ENCODE peak calls at places on chromosome 4, in seven cellular contexts. One of them, this sample, is unnamed.

GRCh38 chr4:86357608-86358007 is 2.2 kb downstream of the MAPK10 start:
- DNase-seq in CD4-positive, alpha-beta memory T cell: no peak
- DNase-seq in body of pancreas: no peak
- DNase-seq in kidney: no peak
- DNase-seq in CD8-positive, alpha-beta T cell: no peak
- DNase-seq in heart right ventricle: no peak
- DNase-seq in choroid plexus epithelial cell: peak; percentile 9
- DNase-seq in this sample: no peak

GRCh38 chr4:108144451-108144850 is 24.3 kb downstream of the LEF1 start:
- DNase-seq in CD8-positive, alpha-beta T cell: peak; percentile 30
- DNase-seq in kidney: no peak
- DNase-seq in choroid plexus epithelial cell: no peak
- DNase-seq in body of pancreas: no peak
- DNase-seq in CD4-positive, alpha-beta memory T cell: peak; percentile 52
- DNase-seq in heart right ventricle: no peak
- DNase-seq in this sample: no peak

GRCh38 chr4:140686799-140687198 is 69.4 kb downstream of the TBC1D9 start:
- DNase-seq in kidney: no peak
- DNase-seq in choroid plexus epithelial cell: no peak
- DNase-seq in CD8-positive, alpha-beta T cell: no peak
- DNase-seq in heart right ventricle: no peak
- DNase-seq in body of pancreas: no peak
- DNase-seq in CD4-positive, alpha-beta memory T cell: no peak
- DNase-seq in this sample: no peak

GRCh38 chr4:54912155-54912554 is 213.2 kb downstream of the KDR start:
- DNase-seq in CD4-positive, alpha-beta memory T cell: no peak
- DNase-seq in heart right ventricle: no peak
- DNase-seq in body of pancreas: no peak
- DNase-seq in kidney: no peak
- DNase-seq in choroid plexus epithelial cell: no peak
- DNase-seq in CD8-positive, alpha-beta T cell: no peak
- DNase-seq in this sample: no peak

GRCh38 chr4:54954656-54955388 is 170.6 kb downstream of the KDR start:
- DNase-seq in CD8-positive, alpha-beta T cell: no peak
- DNase-seq in choroid plexus epithelial cell: no peak
- DNase-seq in body of pancreas: no peak
- DNase-seq in heart right ventricle: no peak
- DNase-seq in CD4-positive, alpha-beta memory T cell: no peak
- DNase-seq in kidney: no peak
- DNase-seq in this sample: no peak

GRCh38 chr4:82782626-82783025 is 16.0 kb downstream of the SCD5 start:
- DNase-seq in body of pancreas: no peak
- DNase-seq in heart right ventricle: no peak
- DNase-seq in CD4-positive, alpha-beta memory T cell: no peak
- DNase-seq in CD8-positive, alpha-beta T cell: no peak
- DNase-seq in kidney: no peak
- DNase-seq in choroid plexus epithelial cell: no peak
- DNase-seq in this sample: no peak

GRCh38 chr4:84394386-84394785 is 104.7 kb downstream of the NKX6-1 start:
- DNase-seq in kidney: no peak
- DNase-seq in heart right ventricle: no peak
- DNase-seq in CD4-positive, alpha-beta memory T cell: no peak
- DNase-seq in body of pancreas: no peak
- DNase-seq in choroid plexus epithelial cell: no peak
- DNase-seq in CD8-positive, alpha-beta T cell: no peak
- DNase-seq in this sample: no peak

GRCh38 chr4:35538807-35539206 is 705.5 kb downstream of the ARAP2 start:
- DNase-seq in CD8-positive, alpha-beta T cell: no peak
- DNase-seq in CD4-positive, alpha-beta memory T cell: no peak
- DNase-seq in kidney: no peak
- DNase-seq in heart right ventricle: no peak
- DNase-seq in choroid plexus epithelial cell: peak; percentile 1
- DNase-seq in body of pancreas: no peak
- DNase-seq in this sample: no peak

GRCh38 chr4:182189107-182189878 is 53.9 kb upstream of the TENM3 start:
- DNase-seq in kidney: no peak
- DNase-seq in CD4-positive, alpha-beta memory T cell: no peak
- DNase-seq in heart right ventricle: no peak
- DNase-seq in CD8-positive, alpha-beta T cell: no peak
- DNase-seq in body of pancreas: peak; percentile 5
- DNase-seq in choroid plexus epithelial cell: peak; percentile 68
- DNase-seq in this sample: no peak

GRCh38 chr4:140115140-140115539 is 38.8 kb downstream of the MAML3 start:
- DNase-seq in kidney: no peak
- DNase-seq in choroid plexus epithelial cell: no peak
- DNase-seq in CD4-positive, alpha-beta memory T cell: no peak
- DNase-seq in CD8-positive, alpha-beta T cell: no peak
- DNase-seq in heart right ventricle: no peak
- DNase-seq in body of pancreas: no peak
- DNase-seq in this sample: no peak

GRCh38 chr4:82688091-82688815 is 110.3 kb downstream of the SCD5 start:
- DNase-seq in choroid plexus epithelial cell: no peak
- DNase-seq in CD4-positive, alpha-beta memory T cell: no peak
- DNase-seq in body of pancreas: no peak
- DNase-seq in CD8-positive, alpha-beta T cell: no peak
- DNase-seq in heart right ventricle: no peak
- DNase-seq in kidney: no peak
- DNase-seq in this sample: no peak

GRCh38 chr4:16862688-16863087 is 35.8 kb downstream of the LDB2 start:
- DNase-seq in CD8-positive, alpha-beta T cell: no peak
- DNase-seq in kidney: peak; percentile 70
- DNase-seq in CD4-positive, alpha-beta memory T cell: no peak
- DNase-seq in heart right ventricle: no peak
- DNase-seq in body of pancreas: peak; percentile 21
- DNase-seq in choroid plexus epithelial cell: no peak
- DNase-seq in this sample: no peak

GRCh38 chr4:119030536-119030890 is 105.1 kb upstream of the MYOZ2 start:
- DNase-seq in CD8-positive, alpha-beta T cell: no peak
- DNase-seq in kidney: no peak
- DNase-seq in CD4-positive, alpha-beta memory T cell: no peak
- DNase-seq in body of pancreas: no peak
- DNase-seq in heart right ventricle: no peak
- DNase-seq in choroid plexus epithelial cell: no peak
- DNase-seq in this sample: no peak
- H3K4me3 ChIP-seq in CD8-positive, alpha-beta T cell: no peak overlapping the region
- H3K4me3 ChIP-seq in kidney: no peak overlapping the region
- H3K4me3 ChIP-seq in CD4-positive, alpha-beta memory T cell: no peak overlapping the region
- H3K4me3 ChIP-seq in body of pancreas: no peak overlapping the region
- H3K4me3 ChIP-seq in heart right ventricle: no peak overlapping the region
- H3K4me3 ChIP-seq in choroid plexus epithelial cell: no peak overlapping the region
- H3K4me3 ChIP-seq in this sample: no peak overlapping the region

GRCh38 chr4:10114607-10115006 is 2.0 kb downstream of the WDR1 start:
- DNase-seq in CD8-positive, alpha-beta T cell: no peak
- DNase-seq in CD4-positive, alpha-beta memory T cell: no peak
- DNase-seq in kidney: no peak
- DNase-seq in choroid plexus epithelial cell: no peak
- DNase-seq in heart right ventricle: no peak
- DNase-seq in body of pancreas: no peak
- DNase-seq in this sample: no peak
- H3K4me3 ChIP-seq in CD8-positive, alpha-beta T cell: peak overlapping the region; percentile 59
- H3K4me3 ChIP-seq in CD4-positive, alpha-beta memory T cell: peak overlapping the region; percentile 92
- H3K4me3 ChIP-seq in kidney: peak overlapping the region; percentile 85
- H3K4me3 ChIP-seq in choroid plexus epithelial cell: peak overlapping the region; percentile 81
- H3K4me3 ChIP-seq in heart right ventricle: peak overlapping the region; percentile 73
- H3K4me3 ChIP-seq in body of pancreas: no peak overlapping the region
- H3K4me3 ChIP-seq in this sample: no peak overlapping the region

DNA sequence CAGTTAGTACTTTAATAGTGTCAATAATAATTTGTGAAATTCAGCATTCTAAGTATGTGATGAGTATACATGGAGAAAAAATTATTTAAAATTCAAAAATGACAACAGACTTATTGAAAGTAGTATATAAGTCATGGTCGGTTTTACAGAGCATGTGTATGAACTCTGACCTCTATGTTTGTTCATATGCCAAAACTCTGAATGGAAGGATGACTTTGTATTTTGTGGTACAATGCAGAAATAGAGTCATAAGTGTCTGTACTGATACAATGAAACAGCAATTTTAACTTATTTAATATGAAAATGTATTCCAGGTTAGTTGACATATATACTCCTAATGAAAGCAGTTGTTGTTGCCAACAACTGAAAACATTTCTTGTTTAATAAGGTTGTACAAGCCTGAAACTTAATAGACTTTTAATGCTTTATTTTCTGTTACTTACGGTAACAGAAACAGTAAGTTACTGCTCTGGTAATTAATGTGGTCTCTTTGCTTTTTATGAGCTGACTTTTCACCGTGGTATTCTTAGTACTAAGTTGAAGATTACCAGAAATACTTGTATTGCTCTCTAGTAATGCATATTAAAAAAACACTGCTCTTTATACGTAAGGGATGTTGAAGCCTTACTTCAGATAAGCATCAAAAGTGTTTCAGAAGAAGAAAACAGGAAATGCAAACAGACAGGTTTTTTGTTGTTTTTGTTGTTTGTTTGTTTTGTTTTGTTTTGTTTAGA is 1.9 kb downstream of the UBE2K start:
- DNase-seq in body of pancreas: no peak
- DNase-seq in kidney: no peak
- DNase-seq in CD4-positive, alpha-beta memory T cell: no peak
- DNase-seq in choroid plexus epithelial cell: peak; percentile 57
- DNase-seq in heart right ventricle: no peak
- DNase-seq in CD8-positive, alpha-beta T cell: no peak
- DNase-seq in this sample: no peak
- H3K4me3 ChIP-seq in body of pancreas: no peak overlapping the region
- H3K4me3 ChIP-seq in kidney: peak overlapping the region; percentile 89
- H3K4me3 ChIP-seq in CD4-positive, alpha-beta memory T cell: peak overlapping the region; percentile 93
- H3K4me3 ChIP-seq in choroid plexus epithelial cell: peak overlapping the region; percentile 98
- H3K4me3 ChIP-seq in heart right ventricle: peak overlapping the region; percentile 76
- H3K4me3 ChIP-seq in CD8-positive, alpha-beta T cell: peak overlapping the region; percentile 97
- H3K4me3 ChIP-seq in this sample: no peak overlapping the region

DNA sequence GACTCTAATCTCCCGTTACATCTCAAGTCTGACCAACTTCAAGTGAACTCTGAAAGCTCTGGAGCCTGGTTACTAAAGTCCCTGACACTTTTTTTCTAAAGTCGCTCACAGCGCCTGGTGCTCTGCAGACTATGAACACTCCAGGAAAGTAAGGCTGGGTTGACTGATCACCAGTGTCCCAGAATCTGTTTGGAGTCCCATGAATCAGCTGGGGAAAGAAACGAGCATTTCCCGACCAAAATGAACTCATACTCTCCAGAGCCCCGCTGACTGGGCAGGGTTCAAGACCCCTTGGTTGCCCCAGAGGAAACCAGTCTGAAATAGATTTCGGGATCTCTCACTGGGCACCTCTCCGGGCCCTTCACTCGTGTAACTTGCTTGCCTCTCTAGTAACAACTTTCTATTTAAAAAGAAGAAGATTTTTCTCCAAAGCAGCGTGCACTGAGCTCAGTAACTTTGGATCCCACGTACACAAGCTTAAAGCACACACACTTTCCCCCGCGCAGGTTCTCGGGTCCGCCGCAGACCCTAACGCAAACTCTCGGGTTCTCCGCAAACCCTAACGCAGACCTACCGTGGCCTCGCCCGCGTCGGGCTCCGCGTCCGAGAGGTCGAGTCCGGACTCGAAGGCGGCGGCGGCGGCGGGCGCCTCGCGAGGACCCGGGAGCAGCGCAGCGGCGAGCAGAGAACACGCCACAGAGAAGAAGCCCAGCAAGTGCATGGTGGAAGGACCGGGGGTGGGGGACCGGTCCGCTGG is 953 bp downstream of the VEGFC start:
- DNase-seq in body of pancreas: no peak
- DNase-seq in heart right ventricle: peak; percentile 6
- DNase-seq in CD8-positive, alpha-beta T cell: no peak
- DNase-seq in CD4-positive, alpha-beta memory T cell: no peak
- DNase-seq in choroid plexus epithelial cell: peak; percentile 61
- DNase-seq in kidney: peak; percentile 72
- DNase-seq in this sample: peak; percentile 85
- H3K4me3 ChIP-seq in body of pancreas: peak overlapping the region; percentile 13
- H3K4me3 ChIP-seq in heart right ventricle: peak overlapping the region; percentile 65
- H3K4me3 ChIP-seq in CD8-positive, alpha-beta T cell: no peak overlapping the region
- H3K4me3 ChIP-seq in CD4-positive, alpha-beta memory T cell: no peak overlapping the region
- H3K4me3 ChIP-seq in choroid plexus epithelial cell: peak overlapping the region; percentile 71
- H3K4me3 ChIP-seq in kidney: peak overlapping the region; percentile 67
- H3K4me3 ChIP-seq in this sample: peak overlapping the region; percentile 42